ENCODE peak calls at places on chromosomes 5 and 9, in seven cellular contexts. L is A549, Y is stomach, W is keratinocyte, M is fibroblast of lung, S is hepatocyte, H is OCI-LY7. A is an unnamed sample.
A peak's percentile ranks its signal among the peaks of the same experiment; 100 is the strongest.

GRCh38 chr5:58184910-58185309 is 275.0 kb downstream of the PLK2 start:
- DNase-seq in L (no peak), Y (no peak), W (no peak), M (peak; percentile 74), S (no peak), H (no peak), A (no peak)

GRCh38 chr5:177231479-177232250 is 71.9 kb downstream of the RAB24 start:
- DNase-seq in L (no peak), Y (no peak), W (no peak), M (no peak), S (no peak), H (no peak), A (no peak)

GRCh38 chr5:134176523-134177196 is at the start of gene SKP1:
- DNase-seq in L (peak; percentile 58), Y (peak; percentile 87), W (peak; percentile 46), M (peak; percentile 69), S (peak; percentile 94), H (peak; percentile 89), A (peak; percentile 80)

GRCh38 chr5:87121315-87122170 is 146.1 kb upstream of the RASA1 start:
- DNase-seq in L (peak; percentile 10), Y (no peak), W (no peak), M (peak; percentile 94), S (no peak), H (peak; percentile 20), A (peak; percentile 55)

GRCh38 chr9:89686134-89686533 is 81.3 kb downstream of the GADD45G start:
- DNase-seq in L (no peak), Y (no peak), W (peak; percentile 92), M (no peak), S (peak; percentile 54), H (no peak), A (no peak)

GRCh38 chr9:34085581-34086500 is 37.2 kb upstream of the UBAP2 start:
- DNase-seq in L (no peak), Y (no peak), W (no peak), M (no peak), S (no peak), H (no peak), A (no peak)

GRCh38 chr5:127875235-127876021 is 172.2 kb downstream of the CCDC192 start:
- DNase-seq in L (peak; percentile 61), Y (peak; percentile 69), W (no peak), M (peak; percentile 56), S (peak; percentile 82), H (peak; percentile 60), A (peak; percentile 69)

GRCh38 chr9:120718328-120718727 is 4.1 kb upstream of the MEGF9 start:
- DNase-seq in L (no peak), Y (no peak), W (no peak), M (no peak), S (no peak), H (no peak), A (no peak)

GRCh38 chr9:13513710-13514444 is 234.4 kb upstream of the MPDZ start:
- DNase-seq in L (no peak), Y (no peak), W (peak; percentile 67), M (no peak), S (peak; percentile 34), H (no peak), A (no peak)

DNA sequence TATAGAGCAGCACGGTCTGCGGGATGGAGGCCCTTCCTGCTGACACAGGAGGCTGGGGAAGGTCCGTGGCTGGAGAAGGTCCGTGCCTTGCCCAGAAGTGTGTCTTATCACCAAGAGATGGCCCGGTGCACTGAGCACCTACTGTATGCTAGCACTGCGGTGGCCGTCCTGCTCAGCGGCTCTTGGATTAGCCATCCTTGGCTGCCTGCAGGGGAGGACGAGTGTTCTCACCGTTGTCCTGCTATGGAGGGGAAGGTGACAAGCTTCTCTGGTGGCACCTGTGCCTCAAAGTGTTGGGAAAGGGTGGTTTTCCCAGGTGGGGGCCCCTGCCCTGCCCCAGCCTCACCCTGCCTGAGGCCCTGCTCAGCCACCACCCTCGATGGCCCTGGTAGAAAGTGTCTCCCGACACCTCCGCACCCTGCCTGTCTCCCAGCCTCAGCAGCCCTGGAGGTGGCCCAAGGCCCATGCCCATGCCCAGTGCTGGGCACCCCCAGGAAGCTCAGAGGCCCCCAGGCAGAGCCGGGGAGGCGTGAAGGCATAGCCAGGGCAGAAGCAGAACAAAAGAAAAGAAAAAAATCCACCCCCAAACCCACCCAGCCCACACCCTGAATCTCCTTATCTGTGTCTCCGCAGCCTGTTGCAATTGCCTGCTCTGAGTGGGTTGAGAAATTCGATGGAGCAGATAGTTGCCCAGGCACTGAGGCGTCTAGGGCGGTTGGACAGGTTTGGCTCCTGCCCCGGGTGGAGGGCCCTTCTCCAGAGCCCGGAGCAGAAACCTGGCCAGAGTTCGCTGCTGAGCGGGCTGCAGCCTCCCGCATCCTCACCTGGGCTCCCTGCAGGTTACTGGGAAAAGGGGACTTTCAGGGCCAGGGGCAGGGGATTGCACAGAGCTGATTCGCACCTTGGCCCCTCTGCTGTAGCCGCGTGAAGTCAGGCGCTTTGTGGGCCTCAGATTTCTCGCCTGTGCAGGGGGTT is 30.5 kb downstream of the RXRA start:
- DNase-seq in L (no peak), Y (peak; percentile 79), W (no peak), M (peak; percentile 53), S (peak; percentile 77), H (no peak), A (no peak)
- H3K4me1 ChIP-seq in L (peaks cover 17% of the 10 kb centered on the region), Y (peaks cover 74% of the 10 kb centered on the region), W (peaks cover 86% of the 10 kb centered on the region), M (no peaks in the 10 kb centered on the region), S (peaks cover 64% of the 10 kb centered on the region), H (no peaks in the 10 kb centered on the region), A (peaks cover 7% of the 10 kb centered on the region)

DNA sequence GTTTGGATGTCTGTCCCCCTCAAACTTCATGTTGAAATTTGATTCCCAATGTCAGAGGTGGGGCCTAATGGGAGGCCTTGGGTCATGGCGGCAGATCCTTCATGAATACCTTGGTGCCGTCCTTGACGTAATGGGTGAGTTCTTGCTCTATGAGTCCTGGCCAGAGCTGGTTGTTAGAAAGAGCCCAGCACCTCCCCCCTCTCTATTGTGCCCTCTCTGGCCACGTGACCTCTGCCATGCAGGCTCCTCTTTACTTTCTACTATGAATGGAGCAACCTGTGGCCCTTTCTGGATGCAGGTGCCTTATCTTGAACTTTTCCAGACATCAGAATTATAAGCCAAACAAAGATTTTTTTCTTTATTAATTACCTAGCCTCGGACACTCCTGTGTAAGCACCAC is 40.7 kb downstream of the FNBP1 start:
- DNase-seq in L (no peak), Y (no peak), W (no peak), M (no peak), S (no peak), H (no peak), A (no peak)
- H3K4me1 ChIP-seq in L (no peaks in the 10 kb centered on the region), Y (peaks cover 14% of the 10 kb centered on the region), W (no peaks in the 10 kb centered on the region), M (no peaks in the 10 kb centered on the region), S (no peaks in the 10 kb centered on the region), H (peaks cover 73% of the 10 kb centered on the region), A (no peaks in the 10 kb centered on the region)

GRCh38 chr9:136084191-136084944 is 10.7 kb downstream of the NACC2 start:
- DNase-seq in L (no peak), Y (no peak), W (no peak), M (no peak), S (no peak), H (no peak), A (no peak)
- H3K4me1 ChIP-seq in L (peaks cover 19% of the 10 kb centered on the region), Y (peaks cover 72% of the 10 kb centered on the region), W (no peaks in the 10 kb centered on the region), M (no peaks in the 10 kb centered on the region), S (no peaks in the 10 kb centered on the region), H (peaks cover 11% of the 10 kb centered on the region), A (no peaks in the 10 kb centered on the region)

GRCh38 chr5:132768485-132768868 is 8.6 kb downstream of the SEPTIN8 start:
- DNase-seq in L (no peak), Y (no peak), W (no peak), M (no peak), S (no peak), H (no peak), A (no peak)

GRCh38 chr5:132766806-132767055 is 10.3 kb downstream of the SEPTIN8 start:
- DNase-seq in L (no peak), Y (no peak), W (no peak), M (no peak), S (no peak), H (no peak), A (no peak)

GRCh38 chr5:132766020-132766805 is 10.8 kb downstream of the SEPTIN8 start:
- DNase-seq in L (no peak), Y (no peak), W (no peak), M (no peak), S (no peak), H (no peak), A (no peak)

GRCh38 chr5:132765311-132766019 is 11.6 kb downstream of the SEPTIN8 start:
- DNase-seq in L (no peak), Y (no peak), W (no peak), M (no peak), S (no peak), H (no peak), A (no peak)

DNA sequence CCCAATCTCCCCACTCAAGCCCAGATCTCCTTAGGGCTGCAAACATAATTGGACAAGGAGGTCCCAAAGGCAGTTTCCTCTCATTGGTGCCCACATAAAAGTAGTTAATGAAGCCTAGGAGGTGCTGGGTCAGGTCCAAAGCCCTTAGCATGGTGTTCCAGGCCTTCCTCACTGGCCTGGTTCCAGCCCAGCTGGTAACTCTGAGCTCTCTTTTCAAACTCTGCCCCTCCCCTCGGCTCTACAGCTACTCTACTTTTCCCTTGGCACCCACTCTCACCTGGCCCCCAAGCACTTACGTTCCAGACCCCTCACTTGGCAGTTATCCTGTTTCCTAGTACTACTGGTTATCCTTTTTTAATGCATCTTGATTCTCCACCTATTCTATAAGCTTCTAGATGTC is 9.9 kb downstream of the SEPTIN8 start:
- DNase-seq in L (no peak), Y (no peak), W (no peak), M (no peak), S (no peak), H (no peak), A (peak; percentile 15)
- H3K4me1 ChIP-seq in L (no peaks in the 10 kb centered on the region), Y (peaks cover 19% of the 10 kb centered on the region), W (no peaks in the 10 kb centered on the region), M (peaks cover 24% of the 10 kb centered on the region), S (no peaks in the 10 kb centered on the region), H (no peaks in the 10 kb centered on the region), A (no peaks in the 10 kb centered on the region)